ENCODE peak calls at places on chromosomes 16 and 17, in five cellular contexts. One of them, this sample, is unnamed.

GRCh38 chr17:66135896-66136295 is 56.0 kb downstream of the CEP112 start:
- DNase-seq in A549: no peak
- DNase-seq in cardiac fibroblast: no peak
- DNase-seq in GM12864: no peak
- DNase-seq in sigmoid colon: no peak
- DNase-seq in this sample: no peak

GRCh38 chr16:34802848-34803599 is 1343.6 kb downstream of the TP53TG3F start:
- DNase-seq in A549: no peak
- DNase-seq in cardiac fibroblast: no peak
- DNase-seq in GM12864: no peak
- DNase-seq in sigmoid colon: no peak
- DNase-seq in this sample: no peak

GRCh38 chr16:51326131-51326856 is 175.2 kb upstream of the SALL1 start:
- DNase-seq in A549: peak
- DNase-seq in cardiac fibroblast: peak
- DNase-seq in GM12864: no peak
- DNase-seq in sigmoid colon: no peak
- DNase-seq in this sample: no peak

GRCh38 chr16:69936751-69937211 is 14.4 kb upstream of the CLEC18A start:
- DNase-seq in A549: no peak
- DNase-seq in cardiac fibroblast: no peak
- DNase-seq in GM12864: no peak
- DNase-seq in sigmoid colon: no peak
- DNase-seq in this sample: peak

GRCh38 chr16:88922114-88922825 is 54.7 kb downstream of the CBFA2T3 start:
- DNase-seq in A549: no peak
- DNase-seq in cardiac fibroblast: peak
- DNase-seq in GM12864: no peak
- DNase-seq in sigmoid colon: peak
- DNase-seq in this sample: no peak

GRCh38 chr16:79713609-79714309 is 113.2 kb upstream of the MAF start:
- DNase-seq in A549: no peak
- DNase-seq in cardiac fibroblast: no peak
- DNase-seq in GM12864: no peak
- DNase-seq in sigmoid colon: no peak
- DNase-seq in this sample: no peak

GRCh38 chr16:84356591-84357116 is 11.7 kb upstream of the ATP2C2 start:
- DNase-seq in A549: no peak
- DNase-seq in cardiac fibroblast: no peak
- DNase-seq in GM12864: no peak
- DNase-seq in sigmoid colon: no peak
- DNase-seq in this sample: no peak

GRCh38 chr17:57927048-57927723 is 28.0 kb downstream of the CUEDC1 start:
- DNase-seq in A549: no peak
- DNase-seq in cardiac fibroblast: peak
- DNase-seq in GM12864: no peak
- DNase-seq in sigmoid colon: no peak
- DNase-seq in this sample: no peak

GRCh38 chr17:56707312-56708219 is 114.1 kb downstream of the NOG start:
- DNase-seq in A549: no peak
- DNase-seq in cardiac fibroblast: peak
- DNase-seq in GM12864: no peak
- DNase-seq in sigmoid colon: no peak
- DNase-seq in this sample: no peak

GRCh38 chr17:78332530-78332929 is 27.3 kb downstream of the SOCS3 start:
- DNase-seq in A549: no peak
- DNase-seq in cardiac fibroblast: no peak
- DNase-seq in GM12864: no peak
- DNase-seq in sigmoid colon: no peak
- DNase-seq in this sample: no peak

GRCh38 chr17:56754523-56755208 is 79.1 kb downstream of the C17orf67 start:
- DNase-seq in A549: peak
- DNase-seq in cardiac fibroblast: peak
- DNase-seq in GM12864: no peak
- DNase-seq in sigmoid colon: no peak
- DNase-seq in this sample: no peak

GRCh38 chr17:61076649-61077048 is 323.0 kb upstream of the TBX2 start:
- DNase-seq in A549: no peak
- DNase-seq in cardiac fibroblast: peak
- DNase-seq in GM12864: no peak
- DNase-seq in sigmoid colon: no peak
- DNase-seq in this sample: no peak

GRCh38 chr17:60439501-60439900 is 17.2 kb downstream of the CHCT1 start:
- DNase-seq in A549: no peak
- DNase-seq in cardiac fibroblast: peak
- DNase-seq in GM12864: no peak
- DNase-seq in sigmoid colon: no peak
- DNase-seq in this sample: no peak

GRCh38 chr17:8503807-8504206 is 68.1 kb downstream of the NDEL1 start:
- DNase-seq in A549: no peak
- DNase-seq in cardiac fibroblast: no peak
- DNase-seq in GM12864: no peak
- DNase-seq in sigmoid colon: no peak
- DNase-seq in this sample: no peak

GRCh38 chr17:17623904-17624303 is 32.4 kb upstream of the PEMT start:
- DNase-seq in A549: no peak
- DNase-seq in cardiac fibroblast: no peak
- DNase-seq in GM12864: no peak
- DNase-seq in sigmoid colon: no peak
- DNase-seq in this sample: no peak

GRCh38 chr16:30934827-30935557 is 11.6 kb downstream of the FBXL19 start:
- DNase-seq in A549: peak
- DNase-seq in cardiac fibroblast: peak
- DNase-seq in GM12864: no peak
- DNase-seq in sigmoid colon: no peak
- DNase-seq in this sample: no peak

GRCh38 chr16:85179344-85180046 is 67.2 kb upstream of the CIBAR2 start:
- DNase-seq in A549: no peak
- DNase-seq in cardiac fibroblast: no peak
- DNase-seq in GM12864: no peak
- DNase-seq in sigmoid colon: no peak
- DNase-seq in this sample: no peak

GRCh38 chr16:67661864-67662652 is 1.3 kb downstream of the PARD6A start:
- DNase-seq in A549: no peak
- DNase-seq in cardiac fibroblast: no peak
- DNase-seq in GM12864: no peak
- DNase-seq in sigmoid colon: peak
- DNase-seq in this sample: no peak

GRCh38 chr16:85733839-85734170 is 17.1 kb downstream of the C16orf74 start:
- DNase-seq in A549: peak
- DNase-seq in cardiac fibroblast: peak
- DNase-seq in GM12864: no peak
- DNase-seq in sigmoid colon: no peak
- DNase-seq in this sample: no peak

GRCh38 chr16:56354016-56354415 is 71.3 kb downstream of the AMFR start:
- DNase-seq in A549: no peak
- DNase-seq in cardiac fibroblast: no peak
- DNase-seq in GM12864: no peak
- DNase-seq in sigmoid colon: peak
- DNase-seq in this sample: no peak

GRCh38 chr16:11393861-11394592 is 48.8 kb downstream of the RMI2 start:
- DNase-seq in A549: no peak
- DNase-seq in cardiac fibroblast: no peak
- DNase-seq in GM12864: no peak
- DNase-seq in sigmoid colon: peak
- DNase-seq in this sample: peak

GRCh38 chr16:86044241-86044671 is 145.3 kb downstream of the IRF8 start:
- DNase-seq in A549: peak
- DNase-seq in cardiac fibroblast: peak
- DNase-seq in GM12864: no peak
- DNase-seq in sigmoid colon: peak
- DNase-seq in this sample: peak

GRCh38 chr17:81991684-81992513 is 14.5 kb downstream of the ASPSCR1 start:
- DNase-seq in A549: no peak
- DNase-seq in cardiac fibroblast: peak
- DNase-seq in GM12864: no peak
- DNase-seq in sigmoid colon: peak
- DNase-seq in this sample: peak

GRCh38 chr16:57620316-57621231 is 7.9 kb upstream of the ADGRG1 start:
- DNase-seq in A549: no peak
- DNase-seq in cardiac fibroblast: no peak
- DNase-seq in GM12864: no peak
- DNase-seq in sigmoid colon: peak
- DNase-seq in this sample: peak

GRCh38 chr16:46696957-46697356 is 7.5 kb downstream of the ORC6 start:
- DNase-seq in A549: no peak
- DNase-seq in cardiac fibroblast: no peak
- DNase-seq in GM12864: no peak
- DNase-seq in sigmoid colon: no peak
- DNase-seq in this sample: no peak

GRCh38 chr16:3761375-3762079 is 44.2 kb upstream of the TRAP1 start:
- DNase-seq in A549: no peak
- DNase-seq in cardiac fibroblast: no peak
- DNase-seq in GM12864: no peak
- DNase-seq in sigmoid colon: no peak
- DNase-seq in this sample: no peak

GRCh38 chr16:69709456-69710084 is 16.8 kb downstream of the NQO1 start:
- DNase-seq in A549: peak
- DNase-seq in cardiac fibroblast: peak
- DNase-seq in GM12864: peak
- DNase-seq in sigmoid colon: no peak
- DNase-seq in this sample: no peak

GRCh38 chr16:89660146-89660545 is 2.5 kb downstream of the SPATA33 start:
- DNase-seq in A549: no peak
- DNase-seq in cardiac fibroblast: no peak
- DNase-seq in GM12864: no peak
- DNase-seq in sigmoid colon: no peak
- DNase-seq in this sample: peak

GRCh38 chr17:77393274-77393600 is 252.5 kb downstream of the SEC14L1 start:
- DNase-seq in A549: no peak
- DNase-seq in cardiac fibroblast: no peak
- DNase-seq in GM12864: no peak
- DNase-seq in sigmoid colon: no peak
- DNase-seq in this sample: no peak

GRCh38 chr17:42980766-42981397 is 517 bp downstream of the RUNDC1 start:
- DNase-seq in A549: peak
- DNase-seq in cardiac fibroblast: peak
- DNase-seq in GM12864: no peak
- DNase-seq in sigmoid colon: peak
- DNase-seq in this sample: no peak
- TF ChIP-seq CTCF in A549: peak
- TF ChIP-seq CTCF in cardiac fibroblast: no peak
- TF ChIP-seq CTCF in GM12864: peak
- TF ChIP-seq CTCF in sigmoid colon: no peak
- TF ChIP-seq CTCF in this sample: peak

GRCh38 chr17:75755205-75755901 is 9.6 kb downstream of the GALK1 start:
- DNase-seq in A549: no peak
- DNase-seq in cardiac fibroblast: no peak
- DNase-seq in GM12864: no peak
- DNase-seq in sigmoid colon: no peak
- DNase-seq in this sample: no peak
- TF ChIP-seq CTCF in A549: no peak
- TF ChIP-seq CTCF in cardiac fibroblast: no peak
- TF ChIP-seq CTCF in GM12864: no peak
- TF ChIP-seq CTCF in sigmoid colon: no peak
- TF ChIP-seq CTCF in this sample: peak

DNA sequence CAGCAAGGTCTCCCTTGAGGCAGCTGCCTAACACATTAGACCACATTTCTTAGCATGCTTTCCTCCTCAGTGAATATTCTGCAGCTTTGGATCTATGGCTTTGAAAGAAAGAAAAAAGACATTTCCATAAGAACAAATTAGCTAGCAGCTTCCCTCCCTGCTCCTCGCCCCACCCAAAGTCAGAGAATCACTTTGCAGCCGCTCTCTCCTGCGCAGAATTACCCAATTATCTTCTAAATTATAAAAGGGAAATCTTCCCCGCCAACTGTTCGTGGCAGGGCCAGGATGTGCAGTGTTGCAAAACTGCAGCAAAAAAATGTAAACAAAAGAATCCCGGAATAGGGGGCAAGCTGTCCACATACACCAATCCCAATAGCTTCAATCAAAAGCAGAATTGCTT is 510.6 kb downstream of the RBFOX1 start:
- DNase-seq in A549: no peak
- DNase-seq in cardiac fibroblast: no peak
- DNase-seq in GM12864: no peak
- DNase-seq in sigmoid colon: no peak
- DNase-seq in this sample: no peak
- TF ChIP-seq CTCF in A549: no peak
- TF ChIP-seq CTCF in cardiac fibroblast: no peak
- TF ChIP-seq CTCF in GM12864: no peak
- TF ChIP-seq CTCF in sigmoid colon: no peak
- TF ChIP-seq CTCF in this sample: no peak

GRCh38 chr17:35766903-35767510 is 6.3 kb downstream of the C17orf50 start:
- DNase-seq in A549: peak
- DNase-seq in cardiac fibroblast: peak
- DNase-seq in GM12864: no peak
- DNase-seq in sigmoid colon: no peak
- DNase-seq in this sample: no peak
- TF ChIP-seq CTCF in A549: peak
- TF ChIP-seq CTCF in cardiac fibroblast: peak
- TF ChIP-seq CTCF in GM12864: peak
- TF ChIP-seq CTCF in sigmoid colon: peak
- TF ChIP-seq CTCF in this sample: peak

DNA sequence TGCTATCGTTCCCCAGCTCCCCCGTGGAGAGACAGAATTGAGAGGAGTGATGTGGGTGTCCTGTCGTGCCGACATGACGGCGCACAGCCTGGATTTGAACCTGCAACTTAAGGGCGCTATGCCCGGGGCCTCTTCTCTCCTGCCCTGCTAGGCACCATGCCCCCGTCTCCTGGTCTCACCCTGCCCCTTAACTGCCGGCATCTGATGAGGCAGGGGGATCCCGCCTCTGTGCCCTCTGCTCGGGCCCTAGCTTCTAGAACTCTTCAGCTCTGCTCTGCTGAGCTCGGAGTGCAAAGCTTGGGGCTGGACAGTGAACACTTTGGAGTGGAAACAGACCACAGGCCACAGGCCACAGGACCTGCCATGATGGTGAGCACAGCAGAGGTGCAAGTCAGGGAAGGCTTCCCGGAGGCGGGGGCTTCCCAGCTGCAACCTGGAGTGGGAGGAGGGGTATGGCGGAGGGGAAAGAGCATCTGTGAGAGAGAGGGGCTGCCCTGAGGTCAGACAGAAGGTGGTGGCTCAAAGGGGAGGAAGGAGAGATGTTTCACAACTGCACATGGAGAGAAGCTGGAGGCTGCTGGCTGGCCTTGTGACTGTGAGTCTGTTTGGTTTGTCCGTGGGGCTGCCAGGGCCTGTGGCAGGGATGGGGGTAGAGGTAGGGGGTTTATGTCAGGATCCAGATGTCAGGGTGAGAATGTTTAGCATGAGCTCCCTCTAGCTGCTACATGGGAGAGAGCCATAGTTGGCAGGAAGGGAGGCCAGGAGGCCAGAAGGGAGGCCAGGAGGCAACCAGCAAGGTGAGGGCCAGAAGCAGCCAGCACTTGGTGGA is 107.8 kb downstream of the CRLF3 start:
- DNase-seq in A549: no peak
- DNase-seq in cardiac fibroblast: peak
- DNase-seq in GM12864: no peak
- DNase-seq in sigmoid colon: peak
- DNase-seq in this sample: peak
- TF ChIP-seq CTCF in A549: peak
- TF ChIP-seq CTCF in cardiac fibroblast: peak
- TF ChIP-seq CTCF in GM12864: peak
- TF ChIP-seq CTCF in sigmoid colon: no peak
- TF ChIP-seq CTCF in this sample: peak